ENCODE peak calls at places on chromosomes 11 and 22, in five cellular contexts. W is heart right ventricle; E is GM04504; V is hepatocyte; N is CD8-positive, alpha-beta T cell. A is an unnamed sample.

GRCh38 chr11:59144096-59144495 is 1.4 kb downstream of the FAM111A start:
- DNase-seq in V (no peak), W (no peak), N (no peak), E (no peak), A (no peak)

GRCh38 chr11:71286701-71287643 is 34.6 kb upstream of the SHANK2 start:
- DNase-seq in E (peak; percentile 96), N (no peak), W (no peak), V (no peak), A (no peak)

GRCh38 chr22:43128928-43129424 is 14.2 kb downstream of the MCAT start:
- DNase-seq in N (no peak), E (no peak), W (no peak), V (peak; percentile 76), A (no peak)

GRCh38 chr22:17780116-17780740 is 6.0 kb upstream of the BID start:
- DNase-seq in E (no peak), N (no peak), W (no peak), V (no peak), A (peak; percentile 40)

GRCh38 chr11:22337571-22338464 is at the start of gene SLC17A6:
- DNase-seq in V (peak; percentile 80), W (peak; percentile 28), N (no peak), E (no peak), A (no peak)

GRCh38 chr11:64055077-64055476 is 19.3 kb downstream of the FLRT1 start:
- DNase-seq in V (no peak), E (no peak), N (no peak), W (peak; percentile 58), A (peak; percentile 64)

GRCh38 chr11:75760243-75760642 is 8.3 kb upstream of the DGAT2 start:
- DNase-seq in V (no peak), E (no peak), N (no peak), W (no peak), A (no peak)

GRCh38 chr22:29855611-29856181 is 17.6 kb upstream of the ASCC2 start:
- DNase-seq in E (no peak), V (no peak), N (no peak), W (peak; percentile 79), A (peak; percentile 82)

GRCh38 chr22:42938976-42939375 is 76.0 kb downstream of the PACSIN2 start:
- DNase-seq in V (no peak), E (no peak), W (no peak), N (no peak), A (no peak)

GRCh38 chr11:26188559-26188958 is 143.4 kb upstream of the ANO3 start:
- DNase-seq in E (peak; percentile 33), N (no peak), W (no peak), V (no peak), A (no peak)

GRCh38 chr22:28728621-28729313 is 12.9 kb downstream of the CHEK2 start:
- DNase-seq in E (no peak), V (no peak), N (no peak), W (no peak), A (no peak)

GRCh38 chr11:44268807-44269080 is 41.2 kb downstream of the ALX4 start:
- DNase-seq in N (no peak), W (no peak), E (no peak), V (no peak), A (no peak)

GRCh38 chr11:16555956-16556355 is 182.5 kb upstream of the C11orf58 start:
- DNase-seq in V (no peak), E (no peak), W (no peak), N (no peak), A (no peak)

GRCh38 chr22:36212896-36213295 is 11.3 kb upstream of the APOL4 start:
- DNase-seq in E (no peak), N (no peak), W (no peak), V (no peak), A (no peak)

GRCh38 chr11:36583667-36584066 is 10.6 kb upstream of the IFTAP start:
- DNase-seq in W (no peak), V (no peak), E (no peak), N (no peak), A (no peak)

GRCh38 chr22:35258144-35258988 is 1.1 kb downstream of the HMGXB4 start:
- DNase-seq in N (no peak), W (no peak), E (no peak), V (peak; percentile 24), A (no peak)

GRCh38 chr11:235180-235997 is 753 bp downstream of the SIRT3 start:
- DNase-seq in N (peak; percentile 64), W (no peak), V (no peak), E (no peak), A (no peak)

GRCh38 chr11:48109046-48109666 is 107.5 kb upstream of the OR4B1 start:
- DNase-seq in E (no peak), N (no peak), W (no peak), V (no peak), A (no peak)

GRCh38 chr22:26462971-26463661 is 20.5 kb downstream of the HPS4 start:
- DNase-seq in W (no peak), V (peak; percentile 22), N (no peak), E (no peak), A (no peak)

GRCh38 chr11:7673724-7674434 is 579 bp upstream of the CYB5R2 start:
- DNase-seq in E (no peak), W (no peak), N (no peak), V (peak; percentile 74), A (peak; percentile 68)

GRCh38 chr11:133819916-133820315 is 25.4 kb downstream of the SPATA19 start:
- DNase-seq in W (no peak), E (no peak), V (no peak), N (no peak), A (no peak)

GRCh38 chr22:30234786-30235470 is 11.6 kb downstream of the LIF start:
- DNase-seq in W (no peak), N (no peak), E (no peak), V (peak; percentile 78), A (no peak)

GRCh38 chr11:62611705-62612365 is 740 bp downstream of the EML3 start:
- DNase-seq in V (peak; percentile 73), E (no peak), W (peak; percentile 59), N (no peak), A (peak; percentile 82)

GRCh38 chr11:84901986-84902385 is 725.2 kb downstream of the DLG2 start:
- DNase-seq in W (peak; percentile 25), N (no peak), E (peak; percentile 55), V (no peak), A (no peak)

GRCh38 chr11:30984827-30985226 is 384.7 kb downstream of the DCDC1 start:
- DNase-seq in V (no peak), E (no peak), N (no peak), W (no peak), A (no peak)

GRCh38 chr11:70736461-70736860 is 338.1 kb downstream of the CTTN start:
- DNase-seq in E (no peak), N (no peak), V (no peak), W (no peak), A (no peak)

GRCh38 chr11:68436162-68436888 is 24.2 kb upstream of the PPP6R3 start:
- DNase-seq in W (no peak), N (no peak), E (no peak), V (no peak), A (no peak)

A was measured in right cardiac atrium.